ENCODE peak calls at places on chromosome 14, in six cellular contexts. R, Z, Y, A, L and V are unnamed samples. For H3K4me1, the result is how much of the 10 kb centered on the place peaks cover.

GRCh38 chr14:90883782-90884181 is 67.6 kb upstream of the TTC7B start:
- DNase-seq in A (peak), L (no peak), R (no peak), Y (no peak), Z (no peak), V (no peak)

GRCh38 chr14:79295385-79295784 is 915.9 kb downstream of the DIO2 start:
- DNase-seq in Z (no peak), L (no peak), A (no peak), Y (no peak), R (no peak), V (no peak)

GRCh38 chr14:75672588-75673192 is 11.6 kb downstream of the TTLL5 start:
- DNase-seq in A (no peak), L (no peak), R (no peak), Y (no peak), Z (no peak), V (no peak)

GRCh38 chr14:43651896-43652295 is 855.2 kb downstream of the FSCB start:
- DNase-seq in A (no peak), Y (no peak), L (no peak), R (no peak), Z (no peak), V (no peak)

GRCh38 chr14:35571598-35571997 is 37.6 kb downstream of the INSM2 start:
- DNase-seq in Z (no peak), A (no peak), Y (no peak), R (no peak), L (no peak), V (no peak)

GRCh38 chr14:100604709-100605108 is 17.5 kb upstream of the BEGAIN start:
- DNase-seq in L (no peak), Y (no peak), Z (peak), R (peak), A (no peak), V (no peak)

GRCh38 chr14:56195727-56196126 is 77.5 kb downstream of the PELI2 start:
- DNase-seq in Y (peak), R (peak), L (no peak), Z (peak), A (no peak), V (no peak)

GRCh38 chr14:57871487-57872080 is 5.7 kb upstream of the SLC35F4 start:
- DNase-seq in Z (no peak), Y (no peak), L (no peak), R (no peak), A (peak), V (no peak)

GRCh38 chr14:71165121-71165574 is 257.9 kb downstream of the PCNX1 start:
- DNase-seq in L (no peak), R (peak), A (no peak), Z (no peak), Y (peak), V (no peak)

GRCh38 chr14:74945261-74945851 is 10.0 kb downstream of the PGF start:
- DNase-seq in L (no peak), Z (no peak), Y (no peak), A (peak), R (peak), V (no peak)

GRCh38 chr14:65006251-65006721 is 19.6 kb downstream of the FNTB start:
- DNase-seq in R (no peak), Z (no peak), A (no peak), Y (no peak), L (no peak), V (no peak)

GRCh38 chr14:84477996-84478395 is 1051.9 kb upstream of the FLRT2 start:
- DNase-seq in Z (no peak), Y (no peak), R (no peak), A (no peak), L (no peak), V (no peak)

GRCh38 chr14:44979740-44980346 is 17.9 kb downstream of the TOGARAM1 start:
- DNase-seq in R (no peak), A (no peak), L (peak), Y (no peak), Z (peak), V (no peak)

GRCh38 chr14:104870368-104871144 is 5.5 kb downstream of the CEP170B start:
- DNase-seq in A (no peak), R (peak), Z (no peak), Y (peak), L (peak), V (no peak)

GRCh38 chr14:58072288-58073071 is 79.5 kb downstream of the ARMH4 start:
- DNase-seq in L (peak), A (peak), Y (no peak), R (peak), Z (peak), V (peak)

GRCh38 chr14:96224480-96225096 is 19.9 kb downstream of the BDKRB2 start:
- DNase-seq in A (no peak), R (peak), L (no peak), Z (no peak), Y (no peak), V (no peak)

GRCh38 chr14:26204954-26205479 is 392.8 kb downstream of the NOVA1 start:
- DNase-seq in A (no peak), Y (peak), R (peak), Z (peak), L (peak), V (peak)

GRCh38 chr14:105315941-105316562 is 1.5 kb downstream of the PACS2 start:
- DNase-seq in L (no peak), R (no peak), A (no peak), Y (peak), Z (no peak), V (no peak)

GRCh38 chr14:24233538-24233866 is 773 bp downstream of the GMPR2 start:
- DNase-seq in A (peak), Z (no peak), L (no peak), R (no peak), Y (no peak), V (no peak)

GRCh38 chr14:77143071-77143470 is 1.5 kb upstream of the ZDHHC22 start:
- DNase-seq in L (no peak), A (no peak), Y (peak), R (no peak), Z (no peak), V (no peak)

GRCh38 chr14:79016828-79017505 is 846.8 kb downstream of the NRXN3 start:
- DNase-seq in R (no peak), Z (no peak), A (peak), Y (no peak), L (no peak), V (no peak)

GRCh38 chr14:39184628-39185255 is 9.7 kb downstream of the PNN start:
- DNase-seq in Y (no peak), Z (no peak), L (no peak), R (no peak), A (no peak), V (no peak)

GRCh38 chr14:39181693-39182047 is 6.6 kb downstream of the PNN start:
- DNase-seq in L (no peak), R (no peak), Z (no peak), Y (no peak), A (no peak), V (no peak)

GRCh38 chr14:39186941-39187525 is 12.0 kb downstream of the PNN start:
- DNase-seq in R (no peak), L (no peak), Y (no peak), Z (no peak), A (no peak), V (no peak)

GRCh38 chr14:39182770-39183684 is 8.0 kb downstream of the PNN start:
- DNase-seq in R (no peak), L (no peak), A (no peak), Y (no peak), Z (no peak), V (no peak)

DNA sequence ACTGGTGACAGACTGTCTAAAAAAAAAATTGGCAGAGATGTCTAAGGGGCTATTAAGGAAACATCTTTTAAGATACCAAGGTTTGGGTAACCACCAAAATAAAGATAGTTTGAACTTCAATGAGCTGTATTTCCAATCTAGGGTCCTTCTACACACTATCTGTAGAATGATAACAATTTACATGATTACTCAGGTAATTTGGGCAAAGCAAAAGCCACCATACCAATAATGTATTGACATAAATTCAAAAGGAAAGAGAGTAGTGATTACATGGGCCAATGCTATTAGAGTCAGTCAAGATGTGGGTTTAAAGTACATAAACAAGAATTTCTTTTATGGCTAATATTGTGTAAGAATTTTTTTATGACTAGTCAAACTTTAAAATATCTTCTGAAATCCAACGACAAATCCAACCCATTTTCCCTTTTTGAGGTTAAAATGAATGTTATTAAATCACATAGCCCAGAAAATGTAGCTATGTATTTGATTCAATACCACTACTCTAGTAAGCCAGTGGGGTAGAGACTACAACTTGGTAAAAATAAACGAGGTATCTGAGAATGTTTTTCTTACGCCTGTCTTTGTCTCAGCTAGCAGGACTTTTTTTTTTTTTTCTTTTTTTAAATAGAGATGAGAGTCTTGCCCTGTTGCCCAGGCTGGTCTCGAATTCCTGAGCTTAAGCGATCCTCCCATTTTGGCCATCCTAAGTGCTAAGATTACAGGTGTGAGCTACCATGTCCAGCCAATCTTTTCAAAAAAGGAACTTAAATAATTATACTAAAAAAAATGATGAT is 10.4 kb downstream of the PNN start:
- DNase-seq in R (no peak), A (no peak), Z (no peak), L (no peak), Y (no peak), V (no peak)
- TF ChIP-seq POLR2A in R (no peak), A (no peak), Z (no peak), L (no peak), Y (no peak), V (no peak)

GRCh38 chr14:22537436-22538310 is 51.4 kb downstream of the DAD1 start:
- DNase-seq in Z (no peak), L (no peak), R (no peak), Y (no peak), A (no peak), V (no peak)
- H3K27ac ChIP-seq in Z (peak), L (no peak), R (peak), Y (peak), A (peak), V (peak)

DNA sequence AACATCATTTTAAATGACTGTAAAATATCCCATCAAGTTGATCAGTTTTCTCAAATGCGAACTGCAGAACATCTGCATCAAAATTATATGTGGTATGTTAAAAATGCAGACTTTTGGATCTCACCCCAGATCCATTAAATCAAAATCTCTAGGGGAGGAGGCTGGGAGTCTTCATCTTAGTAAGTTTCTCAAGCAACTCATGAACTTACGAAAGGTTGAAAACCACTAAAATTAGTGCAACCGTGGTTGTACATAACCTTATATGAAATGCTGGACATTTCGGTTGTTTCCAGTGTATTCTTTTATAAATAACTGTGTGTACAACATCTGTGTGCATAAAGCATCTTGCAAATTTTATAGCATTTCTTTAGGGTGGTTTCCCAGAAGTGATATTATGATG is 39.2 kb downstream of the ZFP36L1 start:
- DNase-seq in Z (no peak), L (no peak), A (no peak), Y (no peak), R (no peak), V (no peak)
- H3K4me1 ChIP-seq in Z (under half), L (under half), A (under half), Y (under half), R (under half), V (under half)

GRCh38 chr14:93206793-93207467 is at the start of the genes GON7 and UBR7:
- DNase-seq in R (peak), L (peak), Z (peak), Y (peak), A (peak), V (peak)
- TF ChIP-seq POLR2A in R (peak), L (peak), Z (peak), Y (no peak), A (peak), V (peak)

GRCh38 chr14:103770500-103770899 is 54.9 kb downstream of the ZFYVE21 start:
- DNase-seq in Y (no peak), L (no peak), R (no peak), A (no peak), Z (no peak), V (no peak)

GRCh38 chr14:103772078-103772712 is 56.6 kb downstream of the ZFYVE21 start:
- DNase-seq in A (no peak), R (no peak), Y (no peak), L (no peak), Z (no peak), V (no peak)

GRCh38 chr14:103770902-103771301 is 55.3 kb downstream of the ZFYVE21 start:
- DNase-seq in L (no peak), R (no peak), A (no peak), Y (no peak), Z (no peak), V (no peak)

DNA sequence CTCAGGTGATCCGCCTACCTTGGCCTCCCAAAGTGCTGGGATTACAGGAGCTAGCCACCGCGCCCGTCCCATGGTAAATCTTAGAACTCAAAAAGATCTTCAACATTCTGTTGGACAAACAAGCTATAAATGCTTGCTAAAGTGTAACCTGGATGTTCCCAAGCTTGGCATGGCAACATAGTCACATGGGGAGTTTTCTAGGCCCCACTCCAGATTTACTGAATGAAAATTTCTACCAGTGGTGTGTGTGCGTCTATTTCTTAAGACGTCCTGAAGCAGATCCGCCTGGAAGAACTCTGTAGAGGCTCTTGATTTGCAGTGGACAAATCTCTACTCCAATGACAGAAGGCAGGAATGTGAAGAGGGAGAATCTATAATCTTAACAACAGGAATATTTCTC is 59.9 kb downstream of the ZFYVE21 start:
- DNase-seq in L (no peak), R (no peak), Z (no peak), A (no peak), Y (no peak), V (no peak)
- H3K27ac ChIP-seq in L (no peak), R (no peak), Z (no peak), A (no peak), Y (no peak), V (no peak)

GRCh38 chr14:101821528-101821927 is 60.0 kb downstream of the PPP2R5C start:
- DNase-seq in Z (no peak), R (no peak), Y (no peak), L (no peak), A (no peak), V (no peak)
- H3K4me1 ChIP-seq in Z (under half), R (under half), Y (half or more), L (under half), A (under half), V (under half)